ENCODE peak calls at places on chromosomes 3 and 15, in five cellular contexts. One of them, this sample, is unnamed.

GRCh38 chr3:154243353-154243752 is 80.9 kb downstream of the DHX36 start:
- DNase-seq in GOT3: no peak
- DNase-seq in cardiac muscle cell: peak
- DNase-seq in cardiac fibroblast: peak
- DNase-seq in activated CD4-positive, alpha-beta T cell treated with anti-CD3 and anti-CD28 coated beads, Interleukin-2, amount 50 U/mL, for 24 hours: no peak
- DNase-seq in this sample: no peak

GRCh38 chr15:59380902-59381610 is 8.4 kb upstream of the MYO1E start:
- DNase-seq in activated CD4-positive, alpha-beta T cell treated with anti-CD3 and anti-CD28 coated beads, Interleukin-2, amount 50 U/mL, for 24 hours: no peak
- DNase-seq in GOT3: no peak
- DNase-seq in cardiac fibroblast: no peak
- DNase-seq in cardiac muscle cell: no peak
- DNase-seq in this sample: no peak

GRCh38 chr3:141192345-141192744 is 39.3 kb upstream of the PXYLP1 start:
- DNase-seq in GOT3: peak
- DNase-seq in cardiac muscle cell: peak
- DNase-seq in cardiac fibroblast: peak
- DNase-seq in activated CD4-positive, alpha-beta T cell treated with anti-CD3 and anti-CD28 coated beads, Interleukin-2, amount 50 U/mL, for 24 hours: peak
- DNase-seq in this sample: peak

GRCh38 chr3:54232618-54233017 is 110.3 kb downstream of the CACNA2D3 start:
- DNase-seq in GOT3: no peak
- DNase-seq in activated CD4-positive, alpha-beta T cell treated with anti-CD3 and anti-CD28 coated beads, Interleukin-2, amount 50 U/mL, for 24 hours: no peak
- DNase-seq in cardiac fibroblast: no peak
- DNase-seq in cardiac muscle cell: no peak
- DNase-seq in this sample: no peak

GRCh38 chr3:27591321-27591711 is 107.1 kb upstream of the SLC4A7 start:
- DNase-seq in GOT3: no peak
- DNase-seq in cardiac fibroblast: no peak
- DNase-seq in activated CD4-positive, alpha-beta T cell treated with anti-CD3 and anti-CD28 coated beads, Interleukin-2, amount 50 U/mL, for 24 hours: no peak
- DNase-seq in cardiac muscle cell: peak
- DNase-seq in this sample: peak

GRCh38 chr3:156682491-156682890 is 8.1 kb downstream of the TIPARP start:
- DNase-seq in activated CD4-positive, alpha-beta T cell treated with anti-CD3 and anti-CD28 coated beads, Interleukin-2, amount 50 U/mL, for 24 hours: no peak
- DNase-seq in cardiac muscle cell: no peak
- DNase-seq in GOT3: no peak
- DNase-seq in cardiac fibroblast: no peak
- DNase-seq in this sample: no peak

GRCh38 chr3:106282931-106283330 is 414.1 kb upstream of the CBLB start:
- DNase-seq in GOT3: no peak
- DNase-seq in activated CD4-positive, alpha-beta T cell treated with anti-CD3 and anti-CD28 coated beads, Interleukin-2, amount 50 U/mL, for 24 hours: no peak
- DNase-seq in cardiac fibroblast: no peak
- DNase-seq in cardiac muscle cell: no peak
- DNase-seq in this sample: no peak

GRCh38 chr15:90650117-90650955 is 66.8 kb upstream of the BLM start:
- DNase-seq in cardiac muscle cell: peak
- DNase-seq in GOT3: no peak
- DNase-seq in cardiac fibroblast: peak
- DNase-seq in activated CD4-positive, alpha-beta T cell treated with anti-CD3 and anti-CD28 coated beads, Interleukin-2, amount 50 U/mL, for 24 hours: no peak
- DNase-seq in this sample: peak

GRCh38 chr3:175340338-175341015 is 481.3 kb downstream of the NAALADL2 start:
- DNase-seq in cardiac fibroblast: no peak
- DNase-seq in cardiac muscle cell: no peak
- DNase-seq in GOT3: no peak
- DNase-seq in activated CD4-positive, alpha-beta T cell treated with anti-CD3 and anti-CD28 coated beads, Interleukin-2, amount 50 U/mL, for 24 hours: no peak
- DNase-seq in this sample: no peak

This sample was measured in glomerular endothelial cell.